ENCODE peak calls at places on chromosomes 6 and 20, in four cellular contexts. One of them, this sample, is unnamed.

GRCh38 chr20:11229772-11230171 is 556.0 kb upstream of the JAG1 start:
- DNase-seq in GM12878: no peak
- DNase-seq in K562: no peak
- DNase-seq in SK-N-SH: no peak
- DNase-seq in this sample: no peak

GRCh38 chr6:82506526-82506925 is 142.9 kb downstream of the TPBG start:
- DNase-seq in GM12878: no peak
- DNase-seq in K562: no peak
- DNase-seq in SK-N-SH: no peak
- DNase-seq in this sample: no peak

GRCh38 chr20:1860446-1860845 is 34.8 kb upstream of the SIRPA start:
- DNase-seq in GM12878: no peak
- DNase-seq in K562: no peak
- DNase-seq in SK-N-SH: no peak
- DNase-seq in this sample: no peak

GRCh38 chr6:40947876-40948514 is 91.0 kb downstream of the UNC5CL start:
- DNase-seq in GM12878: no peak
- DNase-seq in K562: no peak
- DNase-seq in SK-N-SH: no peak
- DNase-seq in this sample: no peak

GRCh38 chr6:156545021-156545420 is 232.2 kb upstream of the ARID1B start:
- DNase-seq in GM12878: no peak
- DNase-seq in K562: no peak
- DNase-seq in SK-N-SH: no peak
- DNase-seq in this sample: peak; percentile 24

GRCh38 chr6:141726158-141726557 is 406.6 kb upstream of the GJE1 start:
- DNase-seq in GM12878: no peak
- DNase-seq in K562: no peak
- DNase-seq in SK-N-SH: no peak
- DNase-seq in this sample: no peak

GRCh38 chr6:161273356-161273751 is 507 bp downstream of the AGPAT4 start:
- DNase-seq in GM12878: no peak
- DNase-seq in K562: no peak
- DNase-seq in SK-N-SH: peak; percentile 62
- DNase-seq in this sample: no peak

GRCh38 chr20:17680836-17681740 is 954 bp downstream of the RRBP1 start:
- DNase-seq in GM12878: no peak
- DNase-seq in K562: peak; percentile 69
- DNase-seq in SK-N-SH: peak; percentile 95
- DNase-seq in this sample: no peak

GRCh38 chr6:128363020-128363419 is 157.4 kb downstream of the PTPRK start:
- DNase-seq in GM12878: no peak
- DNase-seq in K562: no peak
- DNase-seq in SK-N-SH: no peak
- DNase-seq in this sample: no peak

GRCh38 chr6:35449287-35449881 is 2.8 kb upstream of the FANCE start:
- DNase-seq in GM12878: no peak
- DNase-seq in K562: peak; percentile 80
- DNase-seq in SK-N-SH: peak; percentile 85
- DNase-seq in this sample: no peak

GRCh38 chr20:21103582-21104465 is 2.3 kb downstream of the LINC00237 start:
- DNase-seq in GM12878: no peak
- DNase-seq in K562: no peak
- DNase-seq in SK-N-SH: peak; percentile 19
- DNase-seq in this sample: peak; percentile 59

GRCh38 chr6:101534821-101535220 is 141.3 kb downstream of the GRIK2 start:
- DNase-seq in GM12878: no peak
- DNase-seq in K562: no peak
- DNase-seq in SK-N-SH: no peak
- DNase-seq in this sample: no peak

GRCh38 chr6:131976545-131977061 is 25.4 kb upstream of the CCN2 start:
- DNase-seq in GM12878: no peak
- DNase-seq in K562: no peak
- DNase-seq in SK-N-SH: no peak
- DNase-seq in this sample: no peak

GRCh38 chr20:43751167-43752050 is 24.6 kb upstream of the GTSF1L start:
- DNase-seq in GM12878: peak; percentile 99
- DNase-seq in K562: no peak
- DNase-seq in SK-N-SH: no peak
- DNase-seq in this sample: no peak

GRCh38 chr20:43750774-43751166 is 24.0 kb upstream of the GTSF1L start:
- DNase-seq in GM12878: no peak
- DNase-seq in K562: no peak
- DNase-seq in SK-N-SH: no peak
- DNase-seq in this sample: no peak

GRCh38 chr20:43755390-43755789 is 28.6 kb upstream of the GTSF1L start:
- DNase-seq in GM12878: no peak
- DNase-seq in K562: no peak
- DNase-seq in SK-N-SH: no peak
- DNase-seq in this sample: no peak

GRCh38 chr20:43752051-43752360 is 25.2 kb upstream of the GTSF1L start:
- DNase-seq in GM12878: no peak
- DNase-seq in K562: no peak
- DNase-seq in SK-N-SH: no peak
- DNase-seq in this sample: no peak

GRCh38 chr20:43752561-43753301 is 25.9 kb upstream of the GTSF1L start:
- DNase-seq in GM12878: peak; percentile 95
- DNase-seq in K562: no peak
- DNase-seq in SK-N-SH: no peak
- DNase-seq in this sample: no peak
- TF ChIP-seq NRF1 in GM12878: no peak
- TF ChIP-seq NRF1 in K562: no peak
- TF ChIP-seq NRF1 in SK-N-SH: no peak
- TF ChIP-seq NRF1 in this sample: no peak

GRCh38 chr6:148577687-148578488 is 168.9 kb upstream of the UST start:
- DNase-seq in GM12878: no peak
- DNase-seq in K562: peak; percentile 78
- DNase-seq in SK-N-SH: peak; percentile 39
- DNase-seq in this sample: peak; percentile 86
- H2AFZ ChIP-seq in GM12878: no peak overlapping the region
- H2AFZ ChIP-seq in K562: no peak overlapping the region
- H2AFZ ChIP-seq in SK-N-SH: no peak overlapping the region
- H2AFZ ChIP-seq in this sample: no peak overlapping the region

DNA sequence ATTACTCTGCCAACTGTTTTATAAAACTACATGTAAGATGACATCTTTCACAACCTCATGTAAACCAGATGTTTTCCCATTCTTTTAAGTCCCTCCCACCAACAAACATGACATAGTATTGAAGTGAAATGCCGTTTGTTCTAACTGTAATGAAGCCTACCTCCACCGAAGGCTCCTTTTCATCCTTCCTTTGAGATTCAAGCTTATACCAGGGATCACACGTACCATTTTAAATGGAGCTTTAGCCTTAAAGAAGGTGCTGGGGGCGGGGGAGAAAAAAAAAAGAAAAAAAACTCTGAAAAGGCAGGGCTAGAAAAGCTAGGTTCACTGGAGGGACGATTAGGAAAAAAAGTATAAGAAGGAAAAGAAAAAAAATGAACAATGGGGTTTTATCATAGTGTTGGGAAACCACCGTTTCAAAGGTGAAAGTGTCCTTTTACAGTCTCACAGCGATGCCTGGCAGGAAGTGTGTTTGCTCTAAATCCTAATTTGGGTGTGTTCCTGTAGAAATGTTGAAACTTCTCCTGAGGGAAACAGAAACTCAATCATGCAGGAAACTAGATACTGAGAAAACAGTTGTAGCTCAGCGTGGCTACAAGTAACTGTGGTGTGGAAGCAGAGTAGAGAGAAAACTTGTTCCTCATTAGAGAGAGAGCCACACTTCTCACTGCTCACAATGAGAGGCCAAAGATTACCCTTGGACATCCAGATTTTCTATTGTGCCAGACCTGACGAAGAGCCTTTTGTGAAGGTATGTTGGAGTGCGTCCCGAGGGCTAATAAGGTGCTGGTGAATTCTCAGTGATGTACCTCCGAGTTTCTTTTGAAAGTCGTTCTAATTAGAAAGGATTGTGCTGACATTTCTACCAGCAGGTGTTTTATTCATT is 37.6 kb upstream of the HINT3 start:
- DNase-seq in GM12878: peak; percentile 93
- DNase-seq in K562: no peak
- DNase-seq in SK-N-SH: no peak
- DNase-seq in this sample: no peak
- TF ChIP-seq NRF1 in GM12878: no peak
- TF ChIP-seq NRF1 in K562: no peak
- TF ChIP-seq NRF1 in SK-N-SH: no peak
- TF ChIP-seq NRF1 in this sample: no peak

GRCh38 chr20:52899221-52899620 is 72.9 kb upstream of the TSHZ2 start:
- DNase-seq in GM12878: no peak
- DNase-seq in K562: no peak
- DNase-seq in SK-N-SH: no peak
- DNase-seq in this sample: no peak

GRCh38 chr20:52896348-52896747 is 75.8 kb upstream of the TSHZ2 start:
- DNase-seq in GM12878: no peak
- DNase-seq in K562: no peak
- DNase-seq in SK-N-SH: no peak
- DNase-seq in this sample: no peak

GRCh38 chr20:52892023-52892422 is 80.1 kb upstream of the TSHZ2 start:
- DNase-seq in GM12878: no peak
- DNase-seq in K562: no peak
- DNase-seq in SK-N-SH: no peak
- DNase-seq in this sample: no peak

GRCh38 chr20:52893498-52893897 is 78.7 kb upstream of the TSHZ2 start:
- DNase-seq in GM12878: no peak
- DNase-seq in K562: no peak
- DNase-seq in SK-N-SH: no peak
- DNase-seq in this sample: no peak

DNA sequence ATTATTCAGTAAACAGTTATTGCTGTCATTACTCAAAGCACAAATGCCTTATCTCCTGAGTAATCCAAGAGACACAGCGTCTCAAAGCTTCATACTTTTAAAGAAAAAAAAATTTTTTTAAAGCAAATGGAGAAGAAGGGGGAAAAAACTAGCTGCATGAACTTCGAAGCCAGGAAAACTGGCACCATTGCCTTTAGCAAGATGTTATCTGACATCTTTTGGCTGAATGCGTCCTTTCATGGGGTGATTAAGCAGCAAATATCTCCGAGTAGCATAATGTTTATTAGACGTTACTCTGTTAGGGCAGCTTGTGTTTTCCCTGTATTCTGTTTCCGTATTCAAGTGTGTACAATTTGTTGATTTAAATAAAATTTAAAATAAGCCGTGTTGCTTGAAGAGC is 76.5 kb upstream of the TSHZ2 start:
- DNase-seq in GM12878: no peak
- DNase-seq in K562: no peak
- DNase-seq in SK-N-SH: no peak
- DNase-seq in this sample: no peak
- H2AFZ ChIP-seq in GM12878: no peak overlapping the region
- H2AFZ ChIP-seq in K562: no peak overlapping the region
- H2AFZ ChIP-seq in SK-N-SH: peak overlapping the region; percentile 22
- H2AFZ ChIP-seq in this sample: peak overlapping the region; percentile 72

GRCh38 chr6:106072501-106073140 is 13.5 kb upstream of the PRDM1 start:
- DNase-seq in GM12878: no peak
- DNase-seq in K562: no peak
- DNase-seq in SK-N-SH: no peak
- DNase-seq in this sample: no peak

GRCh38 chr6:106077170-106077569 is 9.0 kb upstream of the PRDM1 start:
- DNase-seq in GM12878: no peak
- DNase-seq in K562: no peak
- DNase-seq in SK-N-SH: no peak
- DNase-seq in this sample: no peak

GRCh38 chr6:106077881-106078280 is 8.3 kb upstream of the PRDM1 start:
- DNase-seq in GM12878: no peak
- DNase-seq in K562: peak; percentile 44
- DNase-seq in SK-N-SH: no peak
- DNase-seq in this sample: no peak

GRCh38 chr6:106080106-106081095 is 5.7 kb upstream of the PRDM1 start:
- DNase-seq in GM12878: no peak
- DNase-seq in K562: no peak
- DNase-seq in SK-N-SH: no peak
- DNase-seq in this sample: no peak

DNA sequence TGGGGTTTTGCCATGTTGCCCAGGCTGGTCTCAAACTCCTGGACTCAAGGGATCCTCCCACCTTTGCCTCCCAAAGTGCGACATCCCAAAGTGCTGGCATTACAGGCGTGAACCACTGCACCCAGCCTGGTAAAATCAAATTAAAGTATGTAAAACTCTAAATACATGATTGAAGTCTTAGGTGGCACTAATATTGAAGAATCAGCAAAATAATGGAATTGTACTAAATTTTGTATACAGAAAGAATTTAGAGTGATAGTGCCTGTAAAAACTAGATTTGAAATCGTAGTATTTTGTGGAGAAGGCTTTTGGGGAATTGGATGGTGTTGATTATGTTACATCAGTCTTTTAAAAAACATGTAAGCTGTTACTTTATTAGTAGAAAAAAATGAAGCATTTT is 10.0 kb upstream of the PRDM1 start:
- DNase-seq in GM12878: no peak
- DNase-seq in K562: no peak
- DNase-seq in SK-N-SH: no peak
- DNase-seq in this sample: no peak
- TF ChIP-seq NRF1 in GM12878: no peak
- TF ChIP-seq NRF1 in K562: no peak
- TF ChIP-seq NRF1 in SK-N-SH: no peak
- TF ChIP-seq NRF1 in this sample: no peak

DNA sequence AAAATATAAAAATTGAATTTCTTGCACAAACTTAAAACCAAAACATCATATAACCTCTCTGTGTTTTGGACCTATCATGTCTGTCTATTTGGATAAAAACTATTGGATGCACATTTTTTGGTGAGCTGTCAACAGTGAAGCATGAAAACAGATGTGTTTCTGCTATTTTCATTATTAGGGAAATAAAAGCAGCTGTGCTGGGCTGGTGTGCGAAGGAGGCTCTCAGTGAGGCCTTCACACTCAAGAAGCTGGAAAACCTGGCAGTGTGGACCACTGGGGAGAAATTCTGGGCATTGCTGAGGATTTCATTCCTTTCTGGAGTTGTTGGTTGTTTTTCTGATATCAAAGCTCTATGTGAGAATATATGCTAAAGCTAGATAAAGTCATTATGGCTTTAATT is 395.3 kb downstream of the GJA1 start:
- DNase-seq in GM12878: no peak
- DNase-seq in K562: no peak
- DNase-seq in SK-N-SH: no peak
- DNase-seq in this sample: no peak
- H2AFZ ChIP-seq in GM12878: no peak overlapping the region
- H2AFZ ChIP-seq in K562: no peak overlapping the region
- H2AFZ ChIP-seq in SK-N-SH: no peak overlapping the region
- H2AFZ ChIP-seq in this sample: no peak overlapping the region

GRCh38 chr20:35743693-35744491 is 1.8 kb upstream of the RBM39 start:
- DNase-seq in GM12878: no peak
- DNase-seq in K562: peak; percentile 76
- DNase-seq in SK-N-SH: no peak
- DNase-seq in this sample: no peak
- TF ChIP-seq NRF1 in GM12878: no peak
- TF ChIP-seq NRF1 in K562: no peak
- TF ChIP-seq NRF1 in SK-N-SH: no peak
- TF ChIP-seq NRF1 in this sample: no peak

GRCh38 chr6:96836579-96837137 is 619 bp downstream of the GPR63 start:
- DNase-seq in GM12878: no peak
- DNase-seq in K562: peak; percentile 47
- DNase-seq in SK-N-SH: peak; percentile 76
- DNase-seq in this sample: no peak
- H2AFZ ChIP-seq in GM12878: peak overlapping the region; percentile 92
- H2AFZ ChIP-seq in K562: peak overlapping the region; percentile 95
- H2AFZ ChIP-seq in SK-N-SH: peak overlapping the region; percentile 95
- H2AFZ ChIP-seq in this sample: peak overlapping the region; percentile 93

GRCh38 chr6:80366721-80367120 is 260.2 kb downstream of the BCKDHB start:
- DNase-seq in GM12878: no peak
- DNase-seq in K562: no peak
- DNase-seq in SK-N-SH: peak; percentile 55
- DNase-seq in this sample: no peak
- TF ChIP-seq NRF1 in GM12878: no peak
- TF ChIP-seq NRF1 in K562: no peak
- TF ChIP-seq NRF1 in SK-N-SH: no peak
- TF ChIP-seq NRF1 in this sample: no peak